ENCODE peak calls at places on chromosomes 13 and 19, in five cellular contexts. P, V, M, J and Z are unnamed samples.

GRCh38 chr19:5586300-5587070 is 18.7 kb upstream of the TINCR start:
- DNase-seq in P (no peak), V (no peak), M (no peak), J (no peak), Z (no peak)

GRCh38 chr13:32010137-32010536 is 21.4 kb upstream of the FRY start:
- DNase-seq in P (no peak), V (no peak), M (no peak), J (no peak), Z (no peak)

GRCh38 chr19:43651758-43652545 is 12.3 kb upstream of the CADM4 start:
- DNase-seq in P (peak), V (peak), M (no peak), J (peak), Z (no peak)

GRCh38 chr13:53126803-53127202 is 98.2 kb downstream of the OLFM4 start:
- DNase-seq in P (no peak), V (no peak), M (no peak), J (no peak), Z (no peak)

GRCh38 chr19:36009220-36009619 is 607 bp upstream of the SYNE4 start:
- DNase-seq in P (peak), V (peak), M (no peak), J (peak), Z (no peak)

GRCh38 chr19:38409631-38410133 is 6.8 kb downstream of the FAM98C start:
- DNase-seq in P (no peak), V (no peak), M (no peak), J (no peak), Z (no peak)

GRCh38 chr13:107806726-107807125 is 408.6 kb downstream of the LIG4 start:
- DNase-seq in P (no peak), V (no peak), M (no peak), J (no peak), Z (no peak)

GRCh38 chr13:74675185-74675584 is 541.0 kb upstream of the KLF12 start:
- DNase-seq in P (no peak), V (no peak), M (no peak), J (no peak), Z (no peak)

GRCh38 chr13:49315036-49315565 is 67.4 kb downstream of the CDADC1 start:
- DNase-seq in P (no peak), V (no peak), M (no peak), J (no peak), Z (no peak)

GRCh38 chr13:31418186-31418585 is 218.4 kb downstream of the B3GLCT start:
- DNase-seq in P (no peak), V (no peak), M (no peak), J (no peak), Z (no peak)

GRCh38 chr13:98563071-98563470 is 13.8 kb downstream of the STK24 start:
- DNase-seq in P (no peak), V (no peak), M (no peak), J (no peak), Z (no peak)

GRCh38 chr13:46654956-46655726 is 102.2 kb downstream of the LRCH1 start:
- DNase-seq in P (no peak), V (no peak), M (no peak), J (no peak), Z (no peak)

GRCh38 chr19:36054733-36055686 is at the start of gene WDR62:
- DNase-seq in P (peak), V (peak), M (peak), J (peak), Z (peak)

GRCh38 chr19:2815191-2815614 is 4.5 kb upstream of the ZNF554 start:
- DNase-seq in P (no peak), V (no peak), M (no peak), J (no peak), Z (no peak)

GRCh38 chr19:18586311-18586710 is 2.3 kb upstream of the REX1BD start:
- DNase-seq in P (no peak), V (no peak), M (no peak), J (no peak), Z (no peak)

GRCh38 chr19:49591731-49592485 is 926 bp downstream of the PRR12 start:
- DNase-seq in P (no peak), V (peak), M (no peak), J (no peak), Z (no peak)

GRCh38 chr19:18999016-18999758 is 34.1 kb downstream of the SUGP2 start:
- DNase-seq in P (no peak), V (no peak), M (no peak), J (no peak), Z (no peak)

GRCh38 chr13:86572115-86572514 is 772.9 kb upstream of the SLITRK6 start:
- DNase-seq in P (no peak), V (no peak), M (no peak), J (no peak), Z (no peak)

GRCh38 chr19:38250821-38251563 is 5.2 kb downstream of the PPP1R14A start:
- DNase-seq in P (no peak), V (peak), M (no peak), J (peak), Z (no peak)

GRCh38 chr19:33441828-33442227 is 68.3 kb downstream of the CEBPG start:
- DNase-seq in P (no peak), V (no peak), M (no peak), J (no peak), Z (no peak)

GRCh38 chr13:40026174-40026585 is 370.7 kb downstream of the COG6 start:
- DNase-seq in P (no peak), V (no peak), M (no peak), J (no peak), Z (peak)

GRCh38 chr13:99386911-99387788 is 80.0 kb upstream of the GPR183 start:
- DNase-seq in P (no peak), V (peak), M (peak), J (peak), Z (peak)

GRCh38 chr19:53432088-53432661 is 391 bp downstream of the ZNF761 start:
- DNase-seq in P (no peak), V (peak), M (no peak), J (peak), Z (no peak)

GRCh38 chr19:6801397-6802086 is 29.0 kb downstream of the VAV1 start:
- DNase-seq in P (no peak), V (peak), M (peak), J (no peak), Z (peak)

GRCh38 chr13:49865174-49865573 is 71.0 kb downstream of the SPRYD7 start:
- DNase-seq in P (no peak), V (no peak), M (no peak), J (no peak), Z (no peak)